ENCODE peak calls at places on chromosome 6, in eight cellular contexts. G is CD8-positive, alpha-beta T cell; L is A549; K is H1; P is GM12864; M is endothelial cell; E is brain microvascular endothelial cell; S is RWPE1. F is an unnamed sample.

GRCh38 chr6:53128842-53129241 is 19.8 kb downstream of the GCM1 start:
- DNase-seq in M (no peak), L (no peak), G (no peak), K (no peak), S (peak), E (no peak), P (no peak), F (no peak)

GRCh38 chr6:3406362-3406809 is 50.5 kb downstream of the SLC22A23 start:
- DNase-seq in E (no peak), G (no peak), L (no peak), M (no peak), P (no peak), S (no peak), K (no peak), F (no peak)

GRCh38 chr6:11899645-11900044 is 112.5 kb upstream of the HIVEP1 start:
- DNase-seq in L (no peak), S (no peak), M (no peak), P (no peak), E (no peak), K (no peak), G (no peak), F (no peak)

GRCh38 chr6:72822691-72823090 is 200.8 kb downstream of the KCNQ5 start:
- DNase-seq in L (no peak), S (no peak), M (no peak), P (no peak), E (no peak), G (no peak), K (no peak), F (no peak)

GRCh38 chr6:21666788-21667681 is 73.5 kb downstream of the SOX4 start:
- DNase-seq in G (no peak), S (no peak), K (peak), P (no peak), L (no peak), M (peak), E (no peak), F (no peak)

GRCh38 chr6:24848461-24848860 is 49.7 kb upstream of the ARMH2 start:
- DNase-seq in L (no peak), P (no peak), S (no peak), E (no peak), M (no peak), K (no peak), G (no peak), F (no peak)

GRCh38 chr6:158660331-158660730 is 10.5 kb downstream of the SYTL3 start:
- DNase-seq in E (no peak), G (peak), L (peak), M (no peak), K (peak), P (no peak), S (peak), F (no peak)

GRCh38 chr6:159996626-159997497 is 28.0 kb downstream of the IGF2R start:
- DNase-seq in M (no peak), S (no peak), K (no peak), G (no peak), E (no peak), P (no peak), L (no peak), F (no peak)

GRCh38 chr6:159806021-159806458 is 6.0 kb downstream of the PNLDC1 start:
- DNase-seq in P (no peak), G (no peak), K (no peak), M (no peak), L (no peak), S (no peak), E (no peak), F (no peak)

GRCh38 chr6:165658395-165659058 is 4.5 kb downstream of the PDE10A start:
- DNase-seq in P (no peak), K (no peak), E (peak), G (no peak), M (no peak), L (no peak), S (no peak), F (no peak)

GRCh38 chr6:73451166-73452106 is 661 bp downstream of the CGAS start:
- DNase-seq in L (peak), E (peak), S (peak), G (peak), M (peak), K (peak), P (peak), F (peak)

GRCh38 chr6:158777510-158777909 is 41.7 kb downstream of the EZR start:
- DNase-seq in S (no peak), E (no peak), M (no peak), G (no peak), K (no peak), P (no peak), L (no peak), F (no peak)

GRCh38 chr6:85412926-85413325 is 37.0 kb upstream of the NT5E start:
- DNase-seq in L (no peak), M (no peak), P (no peak), S (no peak), E (no peak), K (no peak), G (no peak), F (no peak)

GRCh38 chr6:25360611-25361010 is 81.4 kb downstream of the CARMIL1 start:
- DNase-seq in K (no peak), L (no peak), P (no peak), S (peak), E (peak), G (no peak), M (no peak), F (peak)

GRCh38 chr6:73204252-73204651 is 21.0 kb downstream of the KHDC1L start:
- DNase-seq in G (no peak), M (no peak), E (no peak), S (no peak), P (no peak), L (no peak), K (no peak), F (no peak)

GRCh38 chr6:81938014-81938761 is 185.7 kb upstream of the TENT5A start:
- DNase-seq in S (peak), E (peak), M (no peak), L (peak), G (no peak), K (no peak), P (no peak), F (peak)

GRCh38 chr6:104921896-104922295 is 35.0 kb upstream of the LIN28B start:
- DNase-seq in G (no peak), K (no peak), S (no peak), E (no peak), P (no peak), M (no peak), L (no peak), F (no peak)

GRCh38 chr6:129141499-129141898 is 258.6 kb downstream of the LAMA2 start:
- DNase-seq in E (no peak), K (no peak), S (no peak), L (no peak), P (no peak), G (no peak), M (no peak), F (peak)

DNA sequence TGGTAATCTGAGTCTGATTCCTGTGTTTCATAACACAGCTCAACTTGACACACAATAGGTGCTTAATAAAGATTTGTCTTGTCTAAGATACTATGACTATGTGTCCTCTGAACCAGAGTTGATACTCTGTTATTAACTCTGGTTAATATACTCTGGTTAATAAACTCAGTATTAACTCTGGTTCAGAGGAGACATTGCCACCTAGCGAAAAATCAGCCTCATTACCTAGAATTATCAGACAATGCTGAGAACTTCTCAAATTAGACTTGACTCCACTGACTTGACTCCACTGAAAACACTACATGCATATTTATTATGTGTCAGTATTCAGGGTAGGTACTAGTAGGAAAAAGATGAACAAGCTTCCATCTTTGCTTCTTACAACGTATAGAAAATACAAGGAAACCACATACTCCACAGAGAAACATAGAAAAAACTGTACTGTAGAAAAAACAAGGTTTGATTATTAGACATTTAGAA is 73.9 kb downstream of the AHI1 start:
- DNase-seq in E (peak), S (peak), L (peak), P (peak), K (no peak), G (no peak), M (no peak), F (peak)
- TF ChIP-seq CTCF in E (peak), S (peak), L (peak), P (peak), K (peak), G (peak), M (peak), F (peak)

GRCh38 chr6:33586108-33586640 is 6.1 kb upstream of the BAK1 start:
- DNase-seq in M (no peak), L (no peak), E (no peak), S (no peak), G (no peak), P (no peak), K (no peak), F (no peak)

GRCh38 chr6:33584700-33585402 is 4.8 kb upstream of the BAK1 start:
- DNase-seq in S (no peak), L (no peak), M (no peak), G (no peak), E (no peak), P (no peak), K (no peak), F (no peak)

GRCh38 chr6:33585403-33586107 is 5.5 kb upstream of the BAK1 start:
- DNase-seq in K (peak), E (peak), P (peak), G (peak), S (peak), L (peak), M (peak), F (peak)

GRCh38 chr6:33581186-33581585 is 1.1 kb upstream of the BAK1 start:
- DNase-seq in M (no peak), K (no peak), G (no peak), L (no peak), S (no peak), E (no peak), P (no peak), F (no peak)

DNA sequence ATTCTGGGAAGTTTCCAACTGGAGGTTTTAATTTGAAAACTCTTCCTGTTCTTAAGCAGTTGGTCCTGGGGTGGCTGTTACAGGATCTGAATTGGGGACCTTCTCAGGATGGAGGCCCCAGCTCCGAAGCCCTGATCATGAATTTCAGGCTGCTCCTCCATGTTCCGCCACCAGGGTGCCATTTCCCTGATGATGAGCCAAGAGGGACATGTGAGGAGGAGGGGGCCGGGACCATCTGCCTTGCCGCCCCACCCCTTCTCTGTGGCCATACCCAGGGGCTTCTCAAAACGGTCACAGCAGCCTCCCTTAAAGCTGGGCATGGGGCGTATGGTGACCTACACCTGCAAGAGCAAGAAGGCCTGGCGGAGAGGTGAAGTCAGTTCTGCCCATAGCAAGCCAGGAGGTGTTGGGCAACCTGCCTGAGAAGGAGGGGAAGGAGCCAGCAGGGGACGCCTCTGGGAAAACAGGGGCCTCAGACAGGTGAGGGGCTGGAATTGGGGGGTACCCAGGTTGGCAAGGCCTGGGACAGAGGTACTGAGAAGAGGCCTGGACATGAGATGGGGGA is 3.6 kb upstream of the BAK1 start:
- DNase-seq in M (peak), P (no peak), K (peak), E (no peak), S (no peak), L (peak), G (no peak), F (no peak)
- TF ChIP-seq CTCF in M (peak), P (peak), K (peak), E (peak), S (peak), L (peak), G (no peak), F (peak)

GRCh38 chr6:163577404-163577803 is 162.9 kb downstream of the QKI start:
- DNase-seq in E (no peak), M (no peak), P (no peak), L (no peak), K (no peak), S (no peak), G (no peak), F (no peak)

GRCh38 chr6:163579111-163579879 is 164.8 kb downstream of the QKI start:
- DNase-seq in P (no peak), S (no peak), M (no peak), K (no peak), E (no peak), G (no peak), L (no peak), F (no peak)

GRCh38 chr6:163580311-163581030 is 166.0 kb downstream of the QKI start:
- DNase-seq in L (no peak), E (no peak), S (no peak), G (no peak), M (no peak), K (no peak), P (no peak), F (no peak)

GRCh38 chr6:163583558-163583957 is 169.0 kb downstream of the QKI start:
- DNase-seq in M (no peak), E (no peak), G (no peak), P (no peak), K (no peak), L (peak), S (no peak), F (no peak)

DNA sequence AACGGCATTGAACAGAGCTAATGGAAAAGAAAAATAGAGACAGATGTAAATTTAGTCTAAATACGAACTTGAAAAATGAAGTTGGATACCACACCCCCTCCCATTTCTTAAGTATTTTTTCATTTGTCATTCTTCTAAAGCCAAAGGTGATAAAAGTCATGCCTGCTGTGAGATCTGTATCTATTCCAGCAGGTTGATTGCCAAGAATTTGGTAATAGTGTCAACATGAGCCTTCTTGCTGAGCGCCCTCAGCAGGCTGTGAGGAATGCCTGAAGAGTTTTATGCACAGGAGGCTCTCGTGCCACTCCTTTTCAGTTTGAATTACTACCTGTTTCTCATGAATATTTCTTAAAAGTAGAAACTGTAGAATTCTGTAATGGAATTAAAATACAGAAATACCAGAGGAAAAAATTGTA is 165.4 kb downstream of the QKI start:
- DNase-seq in S (no peak), P (no peak), E (no peak), K (no peak), L (peak), G (no peak), M (no peak), F (no peak)
- TF ChIP-seq CTCF in S (peak), P (no peak), E (peak), K (peak), L (no peak), G (no peak), M (no peak), F (no peak)

GRCh38 chr6:16184129-16184528 is 54.3 kb upstream of the GMPR start:
- DNase-seq in E (no peak), L (peak), M (no peak), S (peak), P (peak), G (peak), K (no peak), F (no peak)
- TF ChIP-seq CTCF in E (peak), L (no peak), M (no peak), S (no peak), P (peak), G (no peak), K (peak), F (no peak)

GRCh38 chr6:8707956-8708772 is 272.8 kb upstream of the SLC35B3 start:
- DNase-seq in P (no peak), K (peak), E (no peak), G (no peak), M (no peak), L (peak), S (peak), F (peak)
- TF ChIP-seq CTCF in P (no peak), K (peak), E (peak), G (no peak), M (no peak), L (peak), S (peak), F (peak)

GRCh38 chr6:137921823-137922222 is 54.8 kb downstream of the TNFAIP3 start:
- DNase-seq in E (no peak), K (no peak), G (no peak), S (no peak), M (no peak), L (no peak), P (no peak), F (no peak)
- TF ChIP-seq CTCF in E (peak), K (peak), G (no peak), S (no peak), M (no peak), L (no peak), P (peak), F (no peak)

DNA sequence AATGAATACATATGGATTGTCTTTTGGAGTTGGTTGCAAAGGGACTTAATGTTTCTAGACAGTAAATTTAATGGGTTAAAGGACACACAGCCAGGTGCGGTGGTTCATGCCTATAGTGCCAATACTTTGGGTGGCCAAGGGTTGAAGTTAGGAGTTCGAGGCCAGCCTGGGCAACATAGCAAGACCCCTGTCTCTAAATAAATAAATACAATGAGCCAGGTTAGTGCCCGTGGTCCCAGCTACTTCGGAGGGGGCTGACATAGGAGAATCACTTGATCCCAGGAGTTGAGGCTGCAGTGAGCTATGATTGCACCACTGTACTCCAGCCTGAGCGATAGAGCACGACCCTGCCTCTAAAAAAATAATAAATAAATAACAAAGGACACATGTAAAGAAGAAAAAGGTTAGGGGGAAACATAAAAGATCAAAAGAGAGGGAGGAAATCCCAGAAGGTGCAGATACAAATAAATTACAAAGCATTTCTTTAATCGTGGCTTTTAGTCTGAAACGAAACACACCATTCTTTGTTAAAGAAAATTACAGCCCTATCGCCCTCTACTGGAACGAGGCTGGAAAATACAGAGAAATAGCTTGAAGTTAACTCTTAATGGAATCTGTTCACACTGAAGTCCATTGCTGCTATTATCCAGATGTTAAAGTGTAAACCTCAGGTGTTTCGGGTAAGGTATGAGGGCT is 42.6 kb upstream of the SCML4 start:
- DNase-seq in K (no peak), G (peak), L (peak), E (peak), M (peak), P (no peak), S (peak), F (peak)
- TF ChIP-seq CTCF in K (peak), G (peak), L (peak), E (peak), M (peak), P (peak), S (peak), F (peak)

DNA sequence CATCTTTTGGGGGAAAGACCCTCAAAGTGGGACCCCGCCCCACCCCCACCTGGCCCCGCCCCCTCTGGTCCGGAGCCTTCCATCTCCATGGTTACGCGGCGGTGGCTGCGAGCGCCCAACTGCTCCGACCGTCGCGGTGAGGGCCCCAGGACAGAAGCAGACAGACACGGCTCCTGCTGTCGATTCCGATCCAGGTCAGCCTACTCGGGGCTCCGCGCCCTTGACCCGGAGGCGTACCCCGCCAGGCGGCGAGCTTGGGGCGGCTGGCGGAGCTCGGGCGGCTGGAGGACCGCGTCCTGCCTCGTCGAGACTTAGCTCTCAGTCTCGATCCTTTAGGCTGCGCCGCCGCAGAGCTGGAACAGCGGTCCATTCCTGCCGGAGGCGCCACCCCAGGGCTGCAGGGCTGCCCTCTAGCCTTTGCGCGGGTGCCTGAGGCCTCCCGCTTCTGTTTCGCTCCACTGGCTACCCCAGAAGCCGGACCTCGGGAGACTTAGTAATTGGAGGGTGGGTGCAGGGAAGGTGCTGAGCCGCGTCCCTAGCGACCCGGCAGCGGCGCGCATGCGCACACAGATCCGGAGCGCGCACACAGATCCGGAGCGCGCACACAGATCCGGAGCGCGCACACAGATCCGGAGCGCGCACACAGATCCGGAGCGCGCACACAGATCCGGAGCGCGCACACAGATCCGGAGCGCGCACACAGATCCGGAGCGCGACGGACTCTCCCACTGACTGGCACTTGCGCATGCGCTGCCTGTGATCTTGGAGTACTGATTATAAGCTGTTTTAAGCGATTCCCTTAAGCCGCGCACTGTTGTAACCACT is at the start of gene CFAP206:
- DNase-seq in G (peak), S (peak), P (peak), E (peak), M (peak), L (peak), K (peak), F (peak)
- TF ChIP-seq CTCF in G (no peak), S (peak), P (peak), E (no peak), M (no peak), L (no peak), K (no peak), F (peak)

GRCh38 chr6:14762077-14762476 is 483.8 kb upstream of the JARID2 start:
- DNase-seq in L (no peak), S (no peak), P (no peak), E (no peak), M (no peak), G (no peak), K (no peak), F (no peak)
- TF ChIP-seq CTCF in L (no peak), S (no peak), P (no peak), E (no peak), M (no peak), G (no peak), K (no peak), F (no peak)